ENCODE peak calls at places on chromosomes 4 and X, in six cellular contexts. A, V, Y, X, G and Q are unnamed samples.

GRCh38 chr4:63169836-63170235 is 1239.4 kb downstream of the TECRL start:
- DNase-seq in V (no peak), A (no peak), Y (no peak), G (no peak), X (no peak), Q (no peak)

GRCh38 chr4:43853565-43854345 is 594.9 kb downstream of the KCTD8 start:
- DNase-seq in Y (no peak), A (no peak), G (no peak), X (no peak), V (no peak), Q (no peak)

GRCh38 chrX:112651766-112652165 is 28.0 kb downstream of the LHFPL1 start:
- DNase-seq in V (no peak), Y (no peak), X (no peak), A (no peak), G (no peak), Q (no peak)

GRCh38 chrX:139448996-139449395 is 81.5 kb upstream of the F9 start:
- DNase-seq in V (no peak), G (no peak), A (no peak), Y (no peak), X (no peak), Q (no peak)

GRCh38 chr4:16176621-16177020 is 49.6 kb downstream of the TAPT1 start:
- DNase-seq in V (no peak), Y (no peak), A (no peak), G (no peak), X (no peak), Q (no peak)

GRCh38 chr4:8115916-8116315 is 42.7 kb downstream of the ABLIM2 start:
- DNase-seq in Y (no peak), X (no peak), G (no peak), V (no peak), A (no peak), Q (no peak)

GRCh38 chrX:130975947-130976346 is 72.9 kb upstream of the ENOX2 start:
- DNase-seq in A (peak; percentile 45), G (no peak), V (no peak), X (no peak), Y (peak; percentile 57), Q (peak; percentile 77)

GRCh38 chr4:169311643-169312365 is 41.0 kb upstream of the SH3RF1 start:
- DNase-seq in V (no peak), X (peak; percentile 28), G (no peak), A (peak; percentile 80), Y (peak; percentile 45), Q (peak; percentile 60)

GRCh38 chr4:122854444-122854843 is 27.8 kb downstream of the FGF2 start:
- DNase-seq in X (no peak), G (no peak), A (no peak), Y (no peak), V (no peak), Q (no peak)

GRCh38 chr4:120071192-120071795 is 4.6 kb upstream of the MAD2L1 start:
- DNase-seq in G (peak; percentile 19), X (no peak), V (no peak), A (peak; percentile 63), Y (peak; percentile 69), Q (peak; percentile 78)

GRCh38 chrX:136395271-136395670 is 92.5 kb upstream of the BRS3 start:
- DNase-seq in X (no peak), A (no peak), V (no peak), Y (no peak), G (no peak), Q (no peak)

GRCh38 chrX:10833299-10834169 is 213.1 kb upstream of the MID1 start:
- DNase-seq in A (no peak), V (no peak), Y (peak; percentile 9), G (no peak), X (peak; percentile 3), Q (no peak)

GRCh38 chr4:94508256-94508655 is 56.5 kb downstream of the PDLIM5 start:
- DNase-seq in A (no peak), Y (no peak), G (no peak), X (no peak), V (no peak), Q (no peak)

GRCh38 chr4:74635074-74635473 is 159.2 kb downstream of the BTC start:
- DNase-seq in A (no peak), X (no peak), Y (no peak), G (no peak), V (no peak), Q (peak; percentile 27)

GRCh38 chr4:186348433-186348832 is 82.4 kb downstream of the F11 start:
- DNase-seq in Y (no peak), A (no peak), X (no peak), V (no peak), G (no peak), Q (no peak)

GRCh38 chr4:62804075-62804474 is 1603.9 kb downstream of the ADGRL3 start:
- DNase-seq in Y (no peak), G (no peak), X (no peak), V (no peak), A (no peak), Q (no peak)

GRCh38 chr4:128387600-128388351 is 100.2 kb upstream of the PGRMC2 start:
- DNase-seq in Y (no peak), V (no peak), X (no peak), A (no peak), G (no peak), Q (no peak)

GRCh38 chr4:63296773-63297172 is 1112.5 kb downstream of the TECRL start:
- DNase-seq in X (no peak), A (no peak), G (no peak), Y (peak; percentile 1), V (no peak), Q (no peak)

GRCh38 chr4:24666316-24666715 is 82.0 kb upstream of the DHX15 start:
- DNase-seq in G (no peak), X (no peak), V (no peak), Y (no peak), A (no peak), Q (no peak)

GRCh38 chrX:129842510-129843208 is 1.0 kb downstream of the ZDHHC9 start:
- DNase-seq in V (no peak), G (no peak), Y (peak; percentile 12), A (peak; percentile 43), X (no peak), Q (peak; percentile 57)

GRCh38 chr4:4761128-4761991 is 98.1 kb upstream of the MSX1 start:
- DNase-seq in Y (no peak), X (no peak), G (no peak), A (peak; percentile 24), V (no peak), Q (peak; percentile 69)

GRCh38 chr4:154485127-154485773 is 6.3 kb downstream of the DCHS2 start:
- DNase-seq in Y (no peak), X (no peak), A (peak; percentile 72), V (no peak), G (no peak), Q (peak; percentile 54)

GRCh38 chrX:12962041-12962504 is 12.8 kb upstream of the TMSB4X start:
- DNase-seq in X (no peak), A (no peak), G (no peak), Y (no peak), V (no peak), Q (peak; percentile 52)

GRCh38 chrX:67749536-67749935 is 205.7 kb downstream of the AR start:
- DNase-seq in G (no peak), V (no peak), X (no peak), A (no peak), Y (no peak), Q (no peak)

GRCh38 chr4:173834151-173834550 is 304.1 kb upstream of the HAND2 start:
- DNase-seq in A (no peak), X (no peak), V (no peak), G (no peak), Y (peak; percentile 20), Q (peak; percentile 44)

GRCh38 chr4:6657242-6658203 is 17.0 kb downstream of the MRFAP1 start:
- DNase-seq in G (no peak), A (no peak), V (no peak), Y (no peak), X (no peak), Q (no peak)

GRCh38 chr4:83931659-83932058 is 395.8 kb downstream of the GPAT3 start:
- DNase-seq in G (no peak), A (no peak), Y (no peak), X (no peak), V (no peak), Q (no peak)

GRCh38 chr4:84159767-84160166 is 339.3 kb downstream of the NKX6-1 start:
- DNase-seq in A (no peak), V (no peak), G (no peak), X (peak; percentile 18), Y (peak; percentile 4), Q (no peak)

GRCh38 chr4:26937567-26937966 is 76.9 kb downstream of the STIM2 start:
- DNase-seq in V (no peak), Y (no peak), A (no peak), G (no peak), X (no peak), Q (no peak)

GRCh38 chr4:99563310-99564186 is at the start of gene TRMT10A:
- DNase-seq in G (peak; percentile 90), X (peak; percentile 41), Y (peak; percentile 96), V (peak; percentile 91), A (peak; percentile 98), Q (peak; percentile 99)

GRCh38 chrX:43880439-43880838 is 1.8 kb downstream of the MAOB start:
- DNase-seq in G (no peak), X (no peak), A (no peak), V (no peak), Y (no peak), Q (no peak)